ENCODE peak calls at places on chromosomes 13 and 19, in four cellular contexts. N is right atrium auricular region, U is D721Med, C is transverse colon. L is an unnamed sample.

GRCh38 chr13:79508224-79508961 is 27.4 kb downstream of the NDFIP2 start:
- DNase-seq in C (no peak), N (no peak), U (no peak), L (no peak)

GRCh38 chr19:6018786-6019185 is 40.8 kb upstream of the RANBP3 start:
- DNase-seq in N (no peak), C (no peak), U (no peak), L (no peak)

GRCh38 chr13:40920826-40921225 is 98.3 kb downstream of the ELF1 start:
- DNase-seq in U (no peak), C (no peak), N (no peak), L (no peak)

GRCh38 chr13:111906816-111907215 is 160.1 kb upstream of the SOX1 start:
- DNase-seq in N (peak), U (no peak), C (no peak), L (peak)

GRCh38 chr13:97880298-97880675 is 73.2 kb upstream of the IPO5 start:
- DNase-seq in N (no peak), U (no peak), C (no peak), L (no peak)

GRCh38 chr13:20142927-20143480 is 17.8 kb downstream of the GJA3 start:
- DNase-seq in N (peak), C (no peak), U (no peak), L (peak)

GRCh38 chr13:59747529-59747928 is 416.2 kb downstream of the DIAPH3 start:
- DNase-seq in N (no peak), U (no peak), C (no peak), L (no peak)

GRCh38 chr13:70523622-70524021 is 415.4 kb upstream of the KLHL1 start:
- DNase-seq in N (no peak), U (no peak), C (no peak), L (no peak)

GRCh38 chr19:56333506-56333905 is 18.9 kb upstream of the ZSCAN5A start:
- DNase-seq in C (peak), U (no peak), N (no peak), L (no peak)

GRCh38 chr19:43699506-43700367 is 16.1 kb upstream of the IRGC start:
- DNase-seq in U (no peak), N (no peak), C (peak), L (no peak)

GRCh38 chr13:40306817-40307216 is 359.6 kb downstream of the FOXO1 start:
- DNase-seq in N (no peak), U (no peak), C (no peak), L (no peak)

GRCh38 chr19:18117364-18117691 is 19.8 kb downstream of the MAST3 start:
- DNase-seq in U (no peak), N (no peak), C (no peak), L (no peak)

GRCh38 chr19:20422616-20423205 is 142.9 kb downstream of the ZNF737 start:
- DNase-seq in N (no peak), U (no peak), C (no peak), L (no peak)

GRCh38 chr13:72180253-72180952 is 313.4 kb upstream of the DACH1 start:
- DNase-seq in C (no peak), N (no peak), U (no peak), L (no peak)

GRCh38 chr19:39296055-39296645 is at the start of gene IFNL1:
- DNase-seq in U (no peak), N (no peak), C (no peak), L (no peak)

GRCh38 chr13:79171131-79172061 is 234.7 kb downstream of the RBM26 start:
- DNase-seq in N (no peak), C (no peak), U (no peak), L (no peak)

GRCh38 chr19:58569191-58569942 is 3.8 kb downstream of the MZF1 start:
- DNase-seq in C (peak), U (no peak), N (no peak), L (no peak)

GRCh38 chr19:389246-389934 is 19.6 kb downstream of the C2CD4C start:
- DNase-seq in C (no peak), U (no peak), N (no peak), L (no peak)

GRCh38 chr19:843180-843835 is 2.5 kb downstream of the PRTN3 start:
- DNase-seq in N (no peak), U (no peak), C (no peak), L (peak)

GRCh38 chr13:71634605-71635443 is 232.2 kb downstream of the DACH1 start:
- DNase-seq in C (no peak), N (no peak), U (no peak), L (no peak)

GRCh38 chr13:31372454-31372853 is 172.7 kb downstream of the B3GLCT start:
- DNase-seq in C (no peak), N (no peak), U (no peak), L (no peak)

GRCh38 chr13:43390582-43390981 is 367.2 kb downstream of the DNAJC15 start:
- DNase-seq in N (no peak), U (no peak), C (no peak), L (no peak)

GRCh38 chr13:48976677-48977625 is 1.2 kb downstream of the FNDC3A start:
- DNase-seq in N (peak), C (peak), U (no peak), L (no peak)

GRCh38 chr19:2246801-2247361 is 2.2 kb upstream of the AMH start:
- DNase-seq in C (no peak), U (no peak), N (peak), L (no peak)

GRCh38 chr19:43439183-43440063 is 24.7 kb downstream of the TEX101 start:
- DNase-seq in U (no peak), N (no peak), C (no peak), L (no peak)

GRCh38 chr13:50979187-50979586 is 69.6 kb downstream of the RNASEH2B start:
- DNase-seq in C (no peak), U (no peak), N (no peak), L (no peak)

GRCh38 chr13:112981361-112981905 is 12.4 kb downstream of the MCF2L start:
- DNase-seq in U (no peak), C (no peak), N (no peak), L (no peak)

GRCh38 chr19:2254052-2254872 is 2.0 kb downstream of the JSRP1 start:
- DNase-seq in C (no peak), U (no peak), N (no peak), L (no peak)

GRCh38 chr19:18057557-18057956 is 29.2 kb downstream of the IL12RB1 start:
- DNase-seq in N (no peak), U (no peak), C (no peak), L (no peak)

GRCh38 chr13:86792153-86792651 is 879.0 kb upstream of the SLITRK5 start:
- DNase-seq in U (no peak), C (no peak), N (no peak), L (no peak)

GRCh38 chr13:44819245-44819644 is 170.0 kb downstream of the NUFIP1 start:
- DNase-seq in U (no peak), C (no peak), N (no peak), L (no peak)

GRCh38 chr13:109297628-109298027 is 488.8 kb downstream of the IRS2 start:
- DNase-seq in N (no peak), C (no peak), U (no peak), L (no peak)

GRCh38 chr13:45833663-45834062 is 17.9 kb downstream of the SIAH3 start:
- DNase-seq in U (no peak), C (no peak), N (no peak), L (peak)

GRCh38 chr19:51712461-51713081 is 11.2 kb downstream of the HAS1 start:
- DNase-seq in U (no peak), N (no peak), C (no peak), L (peak)
- TF ChIP-seq CTCF in U (peak), N (peak), C (peak), L (no peak)

GRCh38 chr19:50677636-50678035 is 28.4 kb downstream of the C19orf81 start:
- DNase-seq in C (no peak), U (no peak), N (no peak), L (no peak)

GRCh38 chr19:50678323-50678722 is 29.1 kb downstream of the C19orf81 start:
- DNase-seq in U (no peak), C (no peak), N (no peak), L (no peak)

GRCh38 chr19:50676625-50677197 is 27.5 kb downstream of the C19orf81 start:
- DNase-seq in C (no peak), U (no peak), N (no peak), L (no peak)

DNA sequence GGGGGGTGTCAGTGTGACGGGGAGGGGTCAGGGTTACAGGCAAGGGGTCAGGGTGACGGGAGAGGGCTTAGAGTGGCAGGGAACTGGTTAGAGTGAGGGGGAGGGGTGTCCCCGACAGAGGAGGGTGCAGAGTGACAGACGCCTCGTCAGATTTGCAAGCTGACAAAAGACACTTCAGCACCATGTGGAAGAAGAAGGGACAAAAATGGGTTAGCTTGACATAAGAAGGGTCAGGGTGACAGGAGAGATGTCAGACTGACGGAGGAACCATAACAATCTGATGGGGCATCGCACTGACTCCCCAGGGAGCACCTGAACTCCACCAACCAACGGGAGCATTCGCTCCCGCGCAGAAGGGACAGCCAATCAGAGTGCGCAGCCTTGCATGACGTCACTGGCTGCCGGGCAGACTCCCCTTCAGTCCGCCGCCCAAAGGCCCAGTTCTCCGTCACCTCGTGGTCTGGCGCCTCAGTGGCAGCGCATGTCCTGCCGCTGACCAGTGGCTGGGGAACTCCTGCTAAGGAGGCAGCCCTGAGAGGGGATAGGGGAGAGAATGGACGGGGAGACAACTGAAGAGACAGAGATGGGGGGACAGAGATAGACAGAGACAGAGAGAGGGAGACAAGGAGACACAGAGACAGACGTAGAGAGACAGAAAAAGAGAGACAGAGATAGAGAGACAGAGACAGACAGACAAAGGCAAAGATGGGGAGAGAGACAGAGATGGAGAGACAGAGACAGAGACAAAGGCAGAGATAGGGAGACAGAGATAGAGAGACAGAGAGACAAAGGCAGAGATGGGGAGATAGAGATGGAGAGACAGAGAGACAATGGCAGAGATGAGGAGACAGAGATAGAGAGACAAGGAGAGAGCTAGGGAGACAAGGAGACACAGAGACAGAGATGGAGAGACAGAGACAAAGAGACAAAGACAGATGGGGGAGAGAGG is 30.2 kb downstream of the C19orf81 start:
- DNase-seq in U (peak), C (peak), N (peak), L (no peak)
- TF ChIP-seq CTCF in U (no peak), C (no peak), N (no peak), L (no peak)

GRCh38 chr13:74573654-74574053 is 439.4 kb upstream of the KLF12 start:
- DNase-seq in C (no peak), N (no peak), U (no peak), L (no peak)
- TF ChIP-seq CTCF in C (no peak), N (peak), U (peak), L (no peak)

DNA sequence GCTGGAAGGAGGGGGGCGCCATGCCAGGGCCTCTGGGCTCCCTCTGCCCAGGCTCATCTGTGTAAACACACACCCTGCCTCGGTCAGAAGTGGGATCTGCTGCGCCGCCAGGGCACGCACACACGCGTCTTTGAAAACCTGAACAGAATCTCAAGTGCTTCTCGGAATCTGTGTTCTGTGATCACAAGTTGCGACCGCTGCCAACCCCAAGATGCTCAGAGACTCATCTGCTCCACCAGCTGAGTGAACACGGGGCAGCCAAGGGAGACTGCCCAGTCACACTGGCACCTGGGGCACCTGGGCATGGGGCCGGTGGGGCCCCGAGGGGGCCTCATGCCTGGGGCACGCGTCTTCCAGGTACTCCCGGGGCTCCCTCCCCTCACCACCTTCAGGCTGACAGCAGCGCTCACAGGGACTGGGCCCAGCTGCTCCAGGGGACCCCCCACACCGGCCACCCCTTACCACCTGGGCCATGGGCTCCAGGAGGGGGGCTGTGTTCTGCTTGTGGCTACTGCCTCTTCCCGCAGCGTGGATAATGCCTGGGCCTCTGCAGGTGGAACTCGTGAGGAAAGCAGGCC is 59.0 kb downstream of the KLF2 start:
- DNase-seq in N (no peak), U (no peak), C (no peak), L (no peak)
- TF ChIP-seq CTCF in N (no peak), U (no peak), C (no peak), L (no peak)

GRCh38 chr19:31054430-31054829 is 294.8 kb downstream of the TSHZ3 start:
- DNase-seq in C (peak), N (no peak), U (no peak), L (no peak)
- TF ChIP-seq CTCF in C (peak), N (peak), U (peak), L (no peak)

GRCh38 chr19:42246143-42246868 is 3.9 kb upstream of the GSK3A start:
- DNase-seq in N (peak), C (peak), U (no peak), L (peak)
- TF ChIP-seq CTCF in N (peak), C (peak), U (peak), L (peak)

GRCh38 chr19:23795462-23795861 is 36.8 kb upstream of the ZNF681 start:
- DNase-seq in C (no peak), U (no peak), N (no peak), L (no peak)
- TF ChIP-seq CTCF in C (no peak), U (no peak), N (no peak), L (no peak)

GRCh38 chr13:29730253-29730652 is 120.2 kb downstream of the UBL3 start:
- DNase-seq in U (no peak), C (no peak), N (no peak), L (no peak)
- TF ChIP-seq CTCF in U (no peak), C (no peak), N (no peak), L (no peak)

GRCh38 chr19:46661020-46661731 is at the start of gene DACT3:
- DNase-seq in U (peak), N (peak), C (peak), L (peak)
- TF ChIP-seq CTCF in U (no peak), N (no peak), C (no peak), L (no peak)

DNA sequence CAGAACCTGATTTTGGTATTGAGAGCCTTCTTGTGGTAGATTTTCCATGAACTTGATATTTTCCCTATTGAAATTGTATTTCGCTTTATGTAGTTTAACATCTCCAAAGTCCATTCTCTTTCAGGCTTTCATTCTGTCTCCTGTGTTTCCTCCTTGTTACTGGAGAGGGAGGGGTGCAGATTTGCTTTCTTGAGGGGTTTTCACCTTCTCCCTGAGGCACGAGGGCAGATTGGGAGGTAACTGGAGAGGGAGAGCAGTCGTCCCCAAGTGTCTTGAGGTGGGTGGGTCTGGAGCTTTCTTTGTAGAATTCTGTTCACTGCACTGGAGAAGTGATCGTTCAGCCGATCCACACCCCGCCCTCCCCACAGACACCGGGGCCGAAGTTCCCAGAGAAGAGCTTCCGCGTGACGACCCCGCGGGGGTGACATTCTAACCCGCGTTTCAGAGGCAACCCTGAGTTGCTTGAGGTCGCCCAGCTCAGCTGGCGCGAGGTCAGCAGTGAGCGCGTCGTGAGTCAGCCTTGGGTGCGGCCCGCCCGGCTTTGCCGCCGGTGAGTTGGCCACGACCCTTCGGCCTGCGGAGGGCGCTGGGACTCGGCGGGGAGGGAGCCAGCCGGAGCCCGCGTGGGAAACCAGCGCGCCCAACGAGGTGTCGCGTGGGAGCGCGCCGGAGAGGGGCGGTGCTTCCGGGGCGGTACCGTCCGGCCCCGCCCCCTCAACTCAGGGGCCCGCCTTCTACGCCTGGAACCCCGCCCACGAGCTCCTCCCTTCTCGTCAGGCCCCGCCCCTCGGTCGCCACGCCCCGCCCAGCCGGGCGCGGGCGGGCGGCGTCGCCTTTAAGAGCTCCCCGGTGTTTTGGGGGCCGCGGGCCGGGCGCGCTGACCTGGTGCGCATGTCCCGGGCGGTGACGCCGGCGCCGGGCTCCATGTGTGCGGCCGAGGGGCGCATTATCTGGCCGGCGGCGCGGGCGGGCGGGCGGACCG is at the start of gene GATAD2A:
- DNase-seq in C (peak), U (peak), N (peak), L (peak)
- TF ChIP-seq CTCF in C (peak), U (no peak), N (peak), L (no peak)

L was measured in coronary artery.